ENCODE peak calls at places on chromosomes 6 and 20, in five cellular contexts. R is heart left ventricle, Y is adrenal gland, X is GM12878, O is Peyer's patch. W is an unnamed sample.

GRCh38 chr20:32648761-32649615 is 24.8 kb downstream of the C20orf203 start:
- DNase-seq in R (no peak), Y (no peak), X (no peak), O (no peak), W (no peak)

GRCh38 chr20:18496042-18496441 is 983 bp downstream of the RBBP9 start:
- DNase-seq in R (no peak), Y (peak; percentile 41), X (no peak), O (no peak), W (peak; percentile 19)

GRCh38 chr20:33656783-33657703 is 5.1 kb upstream of the C20orf144 start:
- DNase-seq in R (no peak), Y (no peak), X (no peak), O (no peak), W (no peak)

GRCh38 chr6:113978084-113978675 is 7.2 kb upstream of the HDAC2 start:
- DNase-seq in R (no peak), Y (no peak), X (no peak), O (no peak), W (no peak)

GRCh38 chr20:53582574-53583351 is 10.9 kb downstream of the ZNF217 start:
- DNase-seq in R (no peak), Y (no peak), X (no peak), O (no peak), W (peak; percentile 41)

GRCh38 chr6:321158-321438 is 28.8 kb downstream of the DUSP22 start:
- DNase-seq in R (no peak), Y (no peak), X (no peak), O (no peak), W (no peak)

GRCh38 chr20:25212242-25212641 is 16.7 kb downstream of the ENTPD6 start:
- DNase-seq in R (no peak), Y (no peak), X (no peak), O (no peak), W (no peak)

GRCh38 chr6:14717307-14717706 is 528.6 kb upstream of the JARID2 start:
- DNase-seq in R (no peak), Y (no peak), X (no peak), O (peak; percentile 35), W (no peak)

GRCh38 chr20:13638496-13639477 is at the start of gene TASP1:
- DNase-seq in R (peak; percentile 96), Y (peak; percentile 97), X (peak; percentile 84), O (peak; percentile 99), W (peak; percentile 99)
- TF ChIP-seq CTCF in R (no peak), Y (no peak), X (no peak), O (no peak), W (no peak)

GRCh38 chr6:55726144-55726543 is 147.2 kb upstream of the HMGCLL1 start:
- DNase-seq in R (no peak), Y (peak; percentile 43), X (no peak), O (no peak), W (no peak)
- H3K27ac ChIP-seq in R (no peak overlapping the region), Y (no peak overlapping the region), X (no peak overlapping the region), O (no peak overlapping the region), W (no peak overlapping the region)

GRCh38 chr6:30518505-30518850 is 29.2 kb downstream of the HLA-E start:
- DNase-seq in R (no peak), Y (no peak), X (no peak), O (no peak), W (no peak)
- TF ChIP-seq POLR2A in R (no peak), Y (no peak), X (no peak), O (no peak), W (no peak)

DNA sequence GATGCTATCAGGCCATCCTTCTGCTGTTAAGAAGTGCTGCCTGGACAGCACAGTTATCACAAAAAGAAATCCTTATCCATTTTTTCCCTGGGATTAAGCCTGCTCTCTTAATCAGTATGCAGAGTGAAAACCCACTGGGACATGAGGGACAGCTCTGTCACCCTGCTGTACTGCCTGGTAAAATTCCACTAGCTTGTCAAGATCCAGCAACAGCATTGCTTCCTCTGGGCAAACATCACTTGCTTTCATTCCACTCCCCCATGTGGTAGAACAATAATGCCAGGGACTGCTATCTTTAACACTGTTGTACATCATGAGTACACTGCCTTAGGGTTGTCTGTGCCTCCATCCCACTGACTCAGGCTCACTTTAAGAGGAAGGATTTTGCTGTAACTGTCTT is 331.3 kb downstream of the KIF16B start:
- DNase-seq in R (no peak), Y (no peak), X (no peak), O (no peak), W (no peak)
- TF ChIP-seq CTCF in R (no peak), Y (no peak), X (peak; percentile 54), O (no peak), W (no peak)

GRCh38 chr6:71498643-71499042 is 210.0 kb downstream of the OGFRL1 start:
- DNase-seq in R (no peak), Y (no peak), X (no peak), O (no peak), W (no peak)
- H3K27ac ChIP-seq in R (no peak overlapping the region), Y (no peak overlapping the region), X (no peak overlapping the region), O (no peak overlapping the region), W (no peak overlapping the region)

GRCh38 chr6:35019171-35019570 is 122.0 kb downstream of the TCP11 start:
- DNase-seq in R (no peak), Y (no peak), X (no peak), O (no peak), W (no peak)

GRCh38 chr6:35018184-35018523 is 123.0 kb downstream of the TCP11 start:
- DNase-seq in R (no peak), Y (no peak), X (no peak), O (no peak), W (no peak)

GRCh38 chr6:35018746-35019145 is 122.4 kb downstream of the TCP11 start:
- DNase-seq in R (no peak), Y (no peak), X (no peak), O (no peak), W (no peak)

GRCh38 chr6:35016417-35017221 is 124.5 kb downstream of the TCP11 start:
- DNase-seq in R (peak; percentile 68), Y (peak; percentile 77), X (no peak), O (no peak), W (peak; percentile 60)

GRCh38 chr6:35017461-35018183 is 123.5 kb downstream of the TCP11 start:
- DNase-seq in R (peak; percentile 62), Y (peak; percentile 46), X (no peak), O (no peak), W (peak; percentile 63)
- TF ChIP-seq POLR2A in R (peak; percentile 36), Y (no peak), X (no peak), O (no peak), W (no peak)

GRCh38 chr20:7113577-7114466 is 346.3 kb downstream of the BMP2 start:
- DNase-seq in R (peak; percentile 40), Y (no peak), X (no peak), O (no peak), W (peak; percentile 52)
- TF ChIP-seq CTCF in R (peak; percentile 37), Y (peak; percentile 13), X (peak; percentile 54), O (no peak), W (no peak)

GRCh38 chr6:41937881-41938574 is 3.6 kb downstream of the CCND3 start:
- DNase-seq in R (peak; percentile 43), Y (peak; percentile 38), X (no peak), O (no peak), W (no peak)

GRCh38 chr6:41938590-41938989 is 3.0 kb downstream of the CCND3 start:
- DNase-seq in R (no peak), Y (no peak), X (no peak), O (no peak), W (no peak)

GRCh38 chr6:41936073-41936837 is 5.4 kb downstream of the CCND3 start:
- DNase-seq in R (peak; percentile 71), Y (peak; percentile 93), X (peak; percentile 53), O (peak; percentile 51), W (peak; percentile 83)

GRCh38 chr6:41935685-41936072 is 5.9 kb downstream of the CCND3 start:
- DNase-seq in R (no peak), Y (peak; percentile 35), X (no peak), O (no peak), W (no peak)

GRCh38 chr6:41937472-41937871 is 4.1 kb downstream of the CCND3 start:
- DNase-seq in R (no peak), Y (no peak), X (no peak), O (no peak), W (no peak)
- H3K27ac ChIP-seq in R (peak overlapping the region; percentile 94), Y (peak overlapping the region; percentile 48), X (no peak overlapping the region), O (peak overlapping the region; percentile 4), W (no peak overlapping the region)

GRCh38 chr6:85643530-85644373 is 1.1 kb upstream of the SYNCRIP start:
- DNase-seq in R (peak; percentile 91), Y (peak; percentile 94), X (peak; percentile 89), O (peak; percentile 78), W (peak; percentile 99)
- TF ChIP-seq POLR2A in R (peak; percentile 68), Y (peak; percentile 90), X (peak; percentile 92), O (peak; percentile 81), W (peak; percentile 59)

W was measured in thyroid gland.